ENCODE peak calls at places on chromosomes 3 and 15, in seven cellular contexts. U is cardiac muscle cell, B is PC-3, C is breast epithelium, P is colonic mucosa, L is heart left ventricle, V is neuronal stem cell. S is an unnamed sample.

GRCh38 chr3:126103121-126104027 is 19.4 kb upstream of the SLC41A3 start:
- DNase-seq in V (no peak), P (peak), B (no peak), U (no peak), C (peak), L (no peak), S (no peak)

GRCh38 chr3:85670626-85671025 is 711.8 kb downstream of the CADM2 start:
- DNase-seq in L (no peak), P (no peak), C (no peak), V (no peak), B (peak), U (no peak), S (no peak)

GRCh38 chr3:33629219-33629618 is 88.8 kb downstream of the CLASP2 start:
- DNase-seq in B (no peak), L (no peak), C (no peak), U (no peak), V (no peak), P (no peak), S (no peak)

GRCh38 chr3:11136871-11137626 is 17.2 kb upstream of the HRH1 start:
- DNase-seq in U (peak), C (peak), P (no peak), L (no peak), B (peak), V (no peak), S (no peak)

GRCh38 chr3:61997112-61997511 is 376.2 kb downstream of the FEZF2 start:
- DNase-seq in L (no peak), P (no peak), B (no peak), C (no peak), V (no peak), U (no peak), S (no peak)

GRCh38 chr3:129624347-129625070 is 18.0 kb upstream of the PLXND1 start:
- DNase-seq in C (peak), B (no peak), P (peak), V (no peak), L (peak), U (peak), S (no peak)

GRCh38 chr3:115301364-115301860 is 154.3 kb upstream of the ZBTB20 start:
- DNase-seq in C (no peak), L (no peak), U (no peak), B (no peak), P (no peak), V (no peak), S (no peak)

GRCh38 chr3:89624494-89624893 is 517.1 kb downstream of the EPHA3 start:
- DNase-seq in C (no peak), U (no peak), B (no peak), L (no peak), V (no peak), P (no peak), S (no peak)

GRCh38 chr3:190840146-190840545 is 22.3 kb downstream of the GMNC start:
- DNase-seq in C (no peak), U (peak), V (no peak), P (no peak), B (peak), L (no peak), S (no peak)

GRCh38 chr3:181075098-181075497 is 85.6 kb upstream of the DNAJC19 start:
- DNase-seq in U (no peak), B (no peak), V (no peak), L (no peak), P (no peak), C (no peak), S (no peak)

GRCh38 chr3:30632065-30632464 is 25.7 kb downstream of the TGFBR2 start:
- DNase-seq in L (no peak), P (no peak), U (peak), B (peak), V (no peak), C (no peak), S (no peak)

GRCh38 chr15:36831125-36831914 is 251.9 kb downstream of the CDIN1 start:
- DNase-seq in U (no peak), V (no peak), B (peak), L (no peak), P (no peak), C (no peak), S (no peak)

GRCh38 chr15:71634820-71635219 is 175.5 kb upstream of the NR2E3 start:
- DNase-seq in V (peak), L (no peak), P (no peak), C (no peak), U (peak), B (no peak), S (no peak)

GRCh38 chr3:13708301-13708700 is 159.4 kb downstream of the FBLN2 start:
- DNase-seq in P (peak), U (no peak), C (peak), B (no peak), L (peak), V (no peak), S (no peak)

GRCh38 chr3:82496890-82497560 is 735.6 kb upstream of the GBE1 start:
- DNase-seq in U (no peak), L (no peak), P (no peak), C (no peak), V (no peak), B (peak), S (no peak)

GRCh38 chr15:59153466-59153865 is 48.5 kb downstream of the CCNB2 start:
- DNase-seq in U (no peak), P (no peak), B (no peak), C (no peak), L (no peak), V (no peak), S (no peak)

GRCh38 chr15:40795019-40795418 is 11.9 kb upstream of the ZFYVE19 start:
- DNase-seq in C (no peak), V (no peak), B (no peak), L (no peak), P (no peak), U (no peak), S (no peak)

GRCh38 chr3:178304758-178305157 is 231.5 kb upstream of the KCNMB2 start:
- DNase-seq in C (no peak), U (peak), L (no peak), V (no peak), P (no peak), B (peak), S (no peak)

GRCh38 chr3:89411211-89411610 is 303.8 kb downstream of the EPHA3 start:
- DNase-seq in V (no peak), U (no peak), B (no peak), L (no peak), C (no peak), P (no peak), S (no peak)

GRCh38 chr15:101456079-101456791 is 33.3 kb downstream of the PCSK6 start:
- DNase-seq in P (no peak), C (no peak), V (no peak), L (no peak), U (no peak), B (no peak), S (no peak)

GRCh38 chr3:58049143-58049785 is 41.0 kb downstream of the FLNB start:
- DNase-seq in V (peak), U (peak), L (peak), P (peak), B (peak), C (peak), S (no peak)

GRCh38 chr3:53084310-53085001 is 38.6 kb upstream of the SFMBT1 start:
- DNase-seq in V (no peak), L (peak), C (no peak), U (no peak), P (no peak), B (no peak), S (no peak)

DNA sequence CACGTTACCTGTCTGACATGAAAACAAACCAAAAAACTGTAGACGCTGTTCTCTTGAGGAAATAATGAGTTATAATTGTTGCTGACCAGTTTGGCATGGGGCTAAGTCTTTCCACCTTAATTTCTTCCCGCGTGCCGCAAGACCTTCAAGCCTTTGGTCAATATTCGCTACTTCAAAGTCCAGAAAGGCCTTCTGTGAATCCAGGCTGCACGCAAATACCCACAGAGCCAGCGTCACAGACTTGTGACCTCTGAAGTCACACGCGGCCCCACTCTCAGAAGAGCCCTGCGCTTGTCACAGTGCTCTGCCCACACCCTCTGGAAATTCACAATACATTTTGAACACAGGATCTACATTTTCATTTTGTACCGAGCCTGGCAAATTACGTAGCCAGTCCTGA is 275.2 kb downstream of the SHQ1 start:
- DNase-seq in L (no peak), U (no peak), V (no peak), B (no peak), C (no peak), P (no peak), S (no peak)
- H3K4me3 ChIP-seq in L (no peak), U (no peak), V (no peak), B (no peak), C (no peak), P (no peak), S (no peak)

DNA sequence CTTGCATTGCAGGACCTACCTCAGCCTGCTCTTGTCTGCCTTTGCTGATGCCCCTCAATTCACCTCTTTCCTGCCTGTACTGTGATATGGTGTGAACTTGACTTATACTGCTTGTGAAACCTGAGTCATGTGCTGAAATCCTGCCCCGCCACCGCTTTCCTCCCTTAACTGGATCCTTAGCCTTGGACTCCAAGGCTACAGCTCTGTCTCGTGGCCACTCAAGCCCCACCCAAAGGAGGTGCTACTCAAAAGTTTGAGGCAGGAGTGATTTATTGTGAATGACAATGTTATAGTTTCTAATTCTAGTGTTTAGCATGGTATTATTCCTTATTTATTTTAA is 56.1 kb downstream of the MYZAP start:
- DNase-seq in B (no peak), C (no peak), P (peak), V (no peak), U (peak), L (peak), S (no peak)
- H3K27ac ChIP-seq in B (no peak), C (peak), P (no peak), V (no peak), U (peak), L (peak), S (no peak)

GRCh38 chr3:5198986-5199731 is 11.7 kb downstream of the EDEM1 start:
- DNase-seq in B (no peak), U (no peak), C (no peak), V (no peak), L (no peak), P (no peak), S (no peak)

GRCh38 chr3:5195605-5196004 is 8.1 kb downstream of the EDEM1 start:
- DNase-seq in B (peak), C (peak), L (no peak), V (no peak), P (no peak), U (no peak), S (no peak)

GRCh38 chr3:5197022-5197421 is 9.5 kb downstream of the EDEM1 start:
- DNase-seq in U (peak), V (no peak), P (no peak), B (no peak), C (no peak), L (no peak), S (no peak)

GRCh38 chr3:5198313-5198677 is 10.8 kb downstream of the EDEM1 start:
- DNase-seq in P (no peak), L (no peak), U (no peak), B (no peak), C (no peak), V (no peak), S (no peak)

DNA sequence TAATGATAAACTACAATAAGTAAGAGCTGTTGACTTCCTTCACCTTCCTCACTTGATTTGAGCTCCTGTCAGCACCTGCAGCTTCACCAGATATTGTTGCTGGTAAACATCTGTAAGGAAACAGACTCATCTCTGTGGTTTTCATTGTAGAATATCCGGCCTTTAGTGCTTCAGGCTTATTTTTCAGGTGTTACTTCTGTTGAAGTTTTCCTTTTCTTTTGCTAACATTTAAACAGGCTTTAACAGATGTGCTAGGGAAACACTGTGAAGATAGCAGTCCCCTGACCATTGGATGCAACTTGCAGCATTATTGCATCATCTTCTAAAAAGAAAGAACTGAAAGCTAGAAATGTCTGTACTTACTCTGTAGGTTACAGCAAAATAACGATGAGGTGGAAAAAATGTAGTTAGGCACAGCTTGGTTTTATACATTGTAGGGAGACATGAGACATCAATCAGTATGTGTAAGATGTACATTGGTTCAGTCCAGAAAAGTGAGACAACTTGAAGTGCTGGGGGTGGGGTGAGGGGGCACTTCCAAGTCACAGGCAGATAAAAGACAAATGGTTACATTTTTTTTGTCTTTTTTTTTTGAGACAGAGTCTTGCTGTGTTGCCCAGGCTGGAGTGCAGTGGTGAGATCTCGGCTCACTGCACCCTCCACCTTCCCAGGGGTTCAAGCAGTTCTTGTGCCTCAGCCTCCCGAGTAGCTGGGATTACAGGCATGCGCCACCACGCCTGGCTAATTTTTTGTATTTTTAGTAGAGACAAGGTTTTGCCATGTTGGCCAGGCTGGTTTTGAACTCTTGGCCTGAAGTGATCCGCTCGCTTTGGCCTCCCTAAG is 10.2 kb downstream of the EDEM1 start:
- DNase-seq in B (peak), L (no peak), C (no peak), V (no peak), P (no peak), U (peak), S (no peak)
- H3K4me3 ChIP-seq in B (no peak), L (no peak), C (no peak), V (no peak), P (no peak), U (no peak), S (no peak)

GRCh38 chr3:192887701-192888100 is 30.0 kb downstream of the MB21D2 start:
- DNase-seq in B (peak), L (no peak), U (no peak), V (no peak), C (no peak), P (no peak), S (no peak)

GRCh38 chr3:192887047-192887446 is 30.6 kb downstream of the MB21D2 start:
- DNase-seq in P (no peak), L (no peak), B (peak), C (no peak), U (peak), V (no peak), S (no peak)

GRCh38 chr3:192884831-192885356 is 32.8 kb downstream of the MB21D2 start:
- DNase-seq in B (peak), U (peak), L (no peak), V (no peak), P (no peak), C (no peak), S (no peak)

GRCh38 chr3:192883512-192883911 is 34.1 kb downstream of the MB21D2 start:
- DNase-seq in U (no peak), B (peak), L (no peak), C (no peak), P (no peak), V (no peak), S (no peak)

GRCh38 chr3:192885374-192885773 is 32.3 kb downstream of the MB21D2 start:
- DNase-seq in V (no peak), P (no peak), C (no peak), L (no peak), U (no peak), B (no peak), S (no peak)
- H3K27ac ChIP-seq in V (no peak), P (no peak), C (no peak), L (no peak), U (no peak), B (peak), S (no peak)

S was measured in CD8-positive, alpha-beta T cell.